ENCODE peak calls at places on chromosomes 11 and 22, in four cellular contexts. B, T, P and Q are unnamed samples. For H3K27me3, the result is how much of the 10 kb centered on the place peaks cover.

GRCh38 chr11:47233989-47234668 is 14.5 kb downstream of the ACP2 start:
- DNase-seq in P (peak), T (no peak), B (peak), Q (no peak)

GRCh38 chr11:130548491-130548833 is 100.0 kb downstream of the ADAMTS15 start:
- DNase-seq in B (no peak), T (no peak), P (no peak), Q (no peak)

GRCh38 chr11:61347916-61348461 is 13.7 kb downstream of the CYB561A3 start:
- DNase-seq in P (peak), B (no peak), T (no peak), Q (no peak)

GRCh38 chr11:87726511-87726910 is 448.7 kb downstream of the RAB38 start:
- DNase-seq in T (no peak), P (no peak), B (no peak), Q (no peak)

GRCh38 chr22:47569389-47570299 is 807.2 kb downstream of the TBC1D22A start:
- DNase-seq in B (no peak), T (no peak), P (no peak), Q (no peak)

GRCh38 chr11:59216654-59217640 is 4.2 kb upstream of the MPEG1 start:
- DNase-seq in B (no peak), P (no peak), T (peak), Q (no peak)

GRCh38 chr11:132610216-132610615 is 922.1 kb downstream of the OPCML start:
- DNase-seq in P (no peak), B (no peak), T (no peak), Q (peak)

GRCh38 chr11:85923455-85923854 is 68.3 kb downstream of the CCDC83 start:
- DNase-seq in P (no peak), T (no peak), B (no peak), Q (no peak)

GRCh38 chr22:31822523-31822922 is 68.7 kb downstream of the DEPDC5 start:
- DNase-seq in P (no peak), B (no peak), T (no peak), Q (no peak)

GRCh38 chr11:130212431-130212961 is 52.9 kb downstream of the ST14 start:
- DNase-seq in P (no peak), T (peak), B (no peak), Q (peak)

GRCh38 chr22:26579331-26579886 is 10.5 kb downstream of the TPST2 start:
- DNase-seq in B (no peak), T (peak), P (no peak), Q (no peak)

GRCh38 chr11:106086850-106087249 is 9.4 kb downstream of the AASDHPPT start:
- DNase-seq in P (no peak), B (no peak), T (no peak), Q (no peak)

GRCh38 chr11:65215441-65216076 is 33.8 kb downstream of the CAPN1 start:
- DNase-seq in T (peak), B (no peak), P (no peak), Q (no peak)

GRCh38 chr11:31813242-31813960 is 2.3 kb upstream of the PAX6 start:
- DNase-seq in B (peak), P (peak), T (no peak), Q (no peak)

GRCh38 chr22:49934144-49934890 is 15.9 kb downstream of the CRELD2 start:
- DNase-seq in T (peak), P (no peak), B (no peak), Q (no peak)

DNA sequence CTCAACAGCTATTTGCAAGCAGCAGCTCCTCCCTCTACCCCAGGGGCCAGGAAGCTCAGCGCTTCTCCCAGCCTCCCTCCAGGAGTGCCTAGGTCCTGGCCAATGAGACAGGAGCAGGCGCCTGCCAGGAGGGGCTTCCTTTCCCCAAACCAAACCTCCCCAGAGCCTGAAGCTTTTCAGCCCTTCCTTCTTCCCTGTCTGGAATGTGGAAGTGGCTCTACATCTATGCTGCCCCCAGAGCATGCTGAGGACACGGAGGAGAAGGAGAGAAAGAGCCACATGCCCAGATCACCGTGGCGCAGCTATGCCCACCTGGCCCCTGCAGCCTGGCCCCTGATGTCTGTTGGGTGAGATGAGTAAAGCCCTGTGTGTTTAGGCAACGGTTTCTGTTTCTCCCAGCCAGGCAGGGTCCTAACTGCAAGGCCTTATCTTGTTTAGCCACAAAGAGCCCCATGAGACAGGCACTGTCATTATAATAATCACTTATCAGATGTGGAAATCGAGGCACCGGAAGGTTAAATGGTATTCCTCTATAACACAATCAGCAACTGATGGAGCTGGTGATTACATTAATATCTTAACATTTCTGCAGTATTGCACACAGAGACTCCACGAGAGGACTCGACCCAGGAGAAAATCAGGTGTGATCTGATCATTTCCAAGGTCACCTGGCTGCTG is 315.8 kb downstream of the CTTN start:
- DNase-seq in T (no peak), B (peak), P (peak), Q (no peak)
- H3K27me3 ChIP-seq in T (under half), B (under half), P (under half), Q (under half)

DNA sequence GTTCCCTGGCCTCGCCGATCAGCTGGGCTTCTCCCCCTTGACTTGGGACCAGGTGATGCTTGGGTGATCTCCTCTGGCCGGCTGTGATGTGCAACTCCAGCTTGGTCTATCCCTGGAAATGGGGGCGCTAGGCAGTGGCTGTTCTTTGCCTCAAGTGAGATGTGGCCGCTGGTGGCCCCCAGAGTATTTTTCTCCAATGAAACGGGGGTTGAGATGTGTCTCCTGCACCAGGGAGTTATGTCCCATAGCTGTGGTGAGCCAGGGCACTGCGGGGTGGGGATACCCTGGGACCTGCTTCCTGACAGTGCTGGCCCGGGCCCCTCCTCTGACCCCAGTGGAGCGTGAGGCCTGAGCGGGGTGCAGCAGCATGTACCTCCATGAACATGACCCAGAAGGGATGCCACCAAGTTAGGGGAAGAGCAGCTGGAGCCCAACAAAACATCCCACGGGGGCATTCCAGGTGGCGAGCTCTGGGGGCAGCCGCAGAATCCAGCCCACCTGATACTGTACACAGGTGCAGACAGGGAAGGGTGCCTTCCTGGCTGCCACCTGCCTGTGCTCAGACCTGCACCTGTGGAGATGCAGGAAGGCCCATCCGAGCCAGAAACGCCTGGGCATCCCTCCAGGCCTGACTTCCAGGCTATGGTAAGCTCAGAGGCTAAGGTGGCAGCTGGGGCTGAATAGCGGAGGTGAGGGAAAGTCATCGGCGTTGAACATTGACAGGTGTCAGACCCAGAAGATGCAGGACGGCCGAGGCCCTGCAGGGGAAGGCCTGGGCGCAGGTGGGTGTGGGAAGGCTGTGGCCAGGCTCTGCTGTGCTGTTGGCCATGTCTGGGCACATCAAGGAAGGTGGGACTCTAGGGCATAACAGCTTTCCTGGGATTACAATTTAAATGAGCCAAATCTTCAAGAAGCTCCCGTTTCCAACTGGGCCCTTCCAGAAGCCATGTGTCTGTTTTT is 97.3 kb downstream of the CTTN start:
- DNase-seq in B (no peak), P (no peak), T (no peak), Q (no peak)
- H3K27me3 ChIP-seq in B (under half), P (under half), T (under half), Q (under half)

DNA sequence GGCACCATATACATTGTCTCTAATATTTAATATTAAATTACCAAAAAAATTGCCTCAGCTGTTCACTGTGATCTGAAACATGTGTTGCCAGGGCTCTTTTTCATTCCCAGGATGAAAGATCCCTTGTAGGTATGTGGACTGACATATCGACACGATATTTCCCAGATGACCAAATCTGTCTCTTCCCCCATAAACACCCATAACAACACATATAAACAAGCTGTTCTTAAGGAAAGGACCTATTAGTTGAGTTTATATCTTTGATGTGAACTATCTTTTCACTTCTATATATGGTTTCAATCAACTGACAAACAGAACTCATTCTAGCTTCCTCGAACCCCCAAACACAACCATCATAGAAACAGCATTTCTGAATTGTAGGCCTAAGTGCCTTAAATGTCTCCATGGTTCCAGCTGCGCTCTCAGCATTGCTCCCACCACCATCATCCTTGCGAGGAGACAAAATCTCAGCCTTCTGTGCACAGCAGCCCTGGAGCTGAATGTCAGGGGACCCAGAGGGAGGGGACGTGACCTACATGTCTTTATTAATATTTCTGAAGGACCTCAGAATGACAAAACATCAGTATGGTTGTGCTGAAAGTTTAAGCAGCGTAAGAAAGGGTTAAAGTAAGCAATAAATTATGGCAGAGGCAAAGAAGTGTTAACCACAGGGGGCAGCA is 67.0 kb downstream of the ETS1 start:
- DNase-seq in B (no peak), P (no peak), T (no peak), Q (no peak)
- H3K27me3 ChIP-seq in B (half or more), P (under half), T (under half), Q (under half)

GRCh38 chr11:56905936-56906335 is 82.8 kb upstream of the OR5AK2 start:
- DNase-seq in B (no peak), P (no peak), T (no peak), Q (no peak)
- H3K27me3 ChIP-seq in B (under half), P (under half), T (under half), Q (under half)

GRCh38 chr11:72617080-72617744 is 57.0 kb downstream of the PDE2A start:
- DNase-seq in P (no peak), B (peak), T (no peak), Q (peak)
- H3K27me3 ChIP-seq in P (under half), B (under half), T (under half), Q (under half)

DNA sequence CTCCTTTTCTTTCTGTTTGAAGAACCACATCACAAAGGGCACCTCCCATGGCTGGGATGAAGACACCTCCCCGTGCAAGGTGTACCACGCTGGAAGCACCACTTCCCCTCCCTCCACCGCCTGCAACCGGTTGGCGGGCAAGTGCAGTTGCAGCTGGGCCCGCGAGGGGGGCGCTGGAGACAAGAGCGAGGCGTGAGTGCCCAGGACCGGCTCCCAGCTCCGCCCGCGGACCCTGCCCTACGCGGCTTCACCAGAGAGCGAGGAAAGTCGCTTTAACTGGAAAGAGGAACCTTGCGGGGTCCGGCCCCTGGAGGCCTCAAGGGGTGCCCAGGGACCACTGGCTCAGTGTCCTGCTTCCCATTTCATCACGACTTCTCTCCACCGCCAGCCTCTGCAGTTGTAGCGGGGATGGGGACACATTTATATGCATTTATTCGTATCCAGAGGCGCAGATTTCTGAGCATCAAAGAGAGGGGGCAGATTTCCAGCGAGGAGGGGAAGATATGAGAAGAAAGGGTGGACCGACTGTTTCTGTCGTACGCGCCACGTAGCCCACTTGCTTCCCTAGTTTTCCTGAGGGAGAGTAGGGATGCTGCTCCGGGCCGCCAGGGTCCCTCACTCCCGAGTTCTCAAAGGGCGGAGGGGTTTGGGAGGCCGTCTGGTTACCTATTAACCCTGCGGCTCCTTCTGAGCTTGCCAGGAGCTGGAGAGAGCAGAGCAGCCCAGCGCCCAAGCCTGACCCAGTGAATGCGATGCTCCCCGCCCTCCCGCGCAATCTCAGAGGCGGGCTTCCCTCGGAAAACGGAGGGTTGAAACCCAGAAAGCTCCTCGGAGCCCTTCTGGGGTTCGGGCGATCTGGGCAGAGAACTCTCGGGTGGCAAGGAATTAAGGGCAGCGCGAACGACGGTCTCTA is 3.5 kb downstream of the ESAM start:
- DNase-seq in P (peak), T (peak), B (peak), Q (peak)
- H3K27me3 ChIP-seq in P (half or more), T (under half), B (half or more), Q (under half)

GRCh38 chr11:17751558-17751957 is 17.0 kb downstream of the KCNC1 start:
- DNase-seq in B (no peak), T (no peak), P (no peak), Q (no peak)
- H3K27me3 ChIP-seq in B (under half), T (under half), P (under half), Q (under half)

GRCh38 chr11:126781942-126782341 is 218.6 kb downstream of the KIRREL3 start:
- DNase-seq in T (no peak), B (peak), P (peak), Q (no peak)

DNA sequence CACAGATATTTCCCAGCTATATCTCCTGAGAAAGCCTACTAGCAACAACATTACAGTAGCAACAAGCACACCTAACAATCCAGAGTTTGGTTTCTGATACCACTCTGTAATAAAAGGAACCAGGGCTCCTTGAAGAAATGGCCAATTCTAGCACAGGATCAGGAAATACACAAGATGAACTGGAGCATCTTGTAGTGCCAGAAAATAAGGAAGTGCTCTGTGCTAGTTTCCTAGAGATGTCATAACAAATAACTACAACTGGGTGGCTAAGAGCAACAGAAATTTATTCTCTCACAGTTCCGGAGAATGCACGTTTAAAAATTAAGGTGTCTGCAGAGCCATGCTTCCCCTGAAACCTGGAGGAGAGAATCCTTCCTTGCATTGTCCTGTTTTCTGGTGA is 217.8 kb downstream of the KIRREL3 start:
- DNase-seq in P (no peak), T (no peak), B (no peak), Q (no peak)
- H3K27me3 ChIP-seq in P (under half), T (under half), B (under half), Q (under half)

GRCh38 chr11:45053736-45054446 is 92.5 kb upstream of the PRDM11 start:
- DNase-seq in P (no peak), B (no peak), T (no peak), Q (no peak)

GRCh38 chr11:45054956-45055355 is 91.5 kb upstream of the PRDM11 start:
- DNase-seq in T (no peak), B (no peak), P (no peak), Q (no peak)

GRCh38 chr11:45058344-45058743 is 88.1 kb upstream of the PRDM11 start:
- DNase-seq in P (no peak), T (no peak), B (no peak), Q (no peak)

GRCh38 chr11:45052361-45052760 is 94.1 kb upstream of the PRDM11 start:
- DNase-seq in T (no peak), P (no peak), B (no peak), Q (no peak)

GRCh38 chr11:45056529-45056928 is 89.9 kb upstream of the PRDM11 start:
- DNase-seq in P (peak), B (peak), T (no peak), Q (no peak)
- H3K27me3 ChIP-seq in P (under half), B (under half), T (under half), Q (under half)